ENCODE peak calls at places on chromosomes 4 and X, in ten cellular contexts. G, V, M, O, X, J, P, Q, C and T are unnamed samples.

GRCh38 chr4:86558799-86559198 is 35.3 kb upstream of the PTPN13 start:
- DNase-seq in G (no peak), V (no peak), M (no peak), O (no peak), X (no peak), J (no peak), P (no peak), Q (no peak), C (no peak), T (no peak)

GRCh38 chr4:36254355-36254754 is 10.0 kb upstream of the ARAP2 start:
- DNase-seq in G (no peak), V (no peak), M (no peak), O (no peak), X (no peak), J (no peak), P (no peak), Q (no peak), C (no peak), T (no peak)

GRCh38 chr4:122930877-122931276 is 8.5 kb upstream of the NUDT6 start:
- DNase-seq in G (no peak), V (peak), M (no peak), O (no peak), X (peak), J (no peak), P (no peak), Q (no peak), C (no peak), T (no peak)

GRCh38 chr4:186622788-186623464 is 67.6 kb upstream of the MTNR1A start:
- DNase-seq in G (no peak), V (peak), M (peak), O (no peak), X (peak), J (no peak), P (no peak), Q (no peak), C (peak), T (no peak)

GRCh38 chrX:68721991-68722860 is 74.8 kb downstream of the STARD8 start:
- DNase-seq in G (no peak), V (no peak), M (no peak), O (peak), X (no peak), J (no peak), P (peak), Q (no peak), C (no peak), T (no peak)

GRCh38 chr4:54423066-54423465 is 194.0 kb downstream of the PDGFRA start:
- DNase-seq in G (no peak), V (no peak), M (no peak), O (no peak), X (peak), J (no peak), P (no peak), Q (no peak), C (peak), T (no peak)

GRCh38 chr4:33837043-33837442 is 2407.3 kb downstream of the ARAP2 start:
- DNase-seq in G (no peak), V (peak), M (no peak), O (no peak), X (peak), J (peak), P (no peak), Q (no peak), C (peak), T (no peak)

GRCh38 chrX:100642296-100642695 is 1.7 kb upstream of the SRPX2 start:
- DNase-seq in G (no peak), V (no peak), M (no peak), O (no peak), X (no peak), J (no peak), P (no peak), Q (no peak), C (no peak), T (no peak)

GRCh38 chrX:118698516-118699247 is 28.7 kb upstream of the IL13RA1 start:
- DNase-seq in G (no peak), V (no peak), M (no peak), O (no peak), X (peak), J (no peak), P (no peak), Q (no peak), C (peak), T (no peak)

GRCh38 chrX:148049441-148049840 is 68.3 kb downstream of the FMR1NB start:
- DNase-seq in G (no peak), V (peak), M (no peak), O (no peak), X (peak), J (peak), P (no peak), Q (no peak), C (no peak), T (no peak)

GRCh38 chrX:130799393-130799792 is 103.6 kb downstream of the ENOX2 start:
- DNase-seq in G (no peak), V (peak), M (no peak), O (no peak), X (peak), J (no peak), P (no peak), Q (no peak), C (peak), T (no peak)

GRCh38 chr4:27692098-27692679 is 831.5 kb downstream of the STIM2 start:
- DNase-seq in G (no peak), V (peak), M (no peak), O (no peak), X (peak), J (peak), P (no peak), Q (no peak), C (peak), T (no peak)

GRCh38 chr4:24930136-24930535 is 17.3 kb upstream of the CCDC149 start:
- DNase-seq in G (no peak), V (no peak), M (no peak), O (no peak), X (peak), J (no peak), P (no peak), Q (no peak), C (no peak), T (no peak)

GRCh38 chrX:141989802-141990201 is 86.1 kb downstream of the MAGEC1 start:
- DNase-seq in G (no peak), V (peak), M (no peak), O (no peak), X (no peak), J (no peak), P (no peak), Q (no peak), C (no peak), T (no peak)

GRCh38 chr4:169008478-169008877 is 1.6 kb downstream of the CBR4 start:
- DNase-seq in G (no peak), V (no peak), M (no peak), O (no peak), X (no peak), J (no peak), P (no peak), Q (no peak), C (no peak), T (no peak)

GRCh38 chr4:169009281-169010124 is 552 bp downstream of the CBR4 start:
- DNase-seq in G (peak), V (peak), M (peak), O (peak), X (peak), J (peak), P (peak), Q (peak), C (peak), T (no peak)

GRCh38 chr4:169010125-169011023 is at the start of gene CBR4:
- DNase-seq in G (peak), V (peak), M (peak), O (peak), X (peak), J (peak), P (peak), Q (peak), C (peak), T (peak)

GRCh38 chr4:169000315-169000714 is 9.7 kb downstream of the CBR4 start:
- DNase-seq in G (no peak), V (no peak), M (no peak), O (no peak), X (no peak), J (no peak), P (no peak), Q (no peak), C (no peak), T (no peak)

DNA sequence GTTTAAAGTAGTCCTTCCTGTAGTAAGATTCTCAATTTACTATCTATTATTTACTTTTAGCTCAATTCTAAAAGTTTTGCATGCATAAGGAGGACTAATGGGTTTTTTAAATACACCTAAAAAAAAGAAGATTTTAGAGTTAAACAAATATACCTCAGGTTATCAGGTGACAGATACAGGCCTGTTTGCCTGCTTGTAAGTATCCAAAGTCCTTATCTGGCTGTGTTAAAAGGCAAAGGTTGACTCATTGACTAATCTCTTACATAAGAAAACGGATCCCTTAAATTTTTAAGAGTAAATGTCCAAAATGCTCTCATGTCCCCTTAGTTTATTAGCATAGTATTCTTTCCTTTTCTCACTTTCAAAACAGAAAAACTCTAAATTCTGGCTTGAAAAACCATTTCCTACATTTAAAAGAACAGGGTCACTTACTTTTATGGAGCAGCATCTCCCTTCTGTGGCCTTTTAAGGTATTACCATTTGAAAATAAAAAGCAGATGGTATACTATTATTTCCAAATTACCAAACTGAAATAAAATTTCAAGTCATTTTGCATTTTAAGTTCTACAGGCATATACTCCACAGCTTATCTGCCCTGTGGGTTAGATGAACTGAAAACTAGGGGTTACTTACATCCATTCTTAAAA is 4.5 kb downstream of the CBR4 start:
- DNase-seq in G (no peak), V (peak), M (no peak), O (no peak), X (peak), J (peak), P (no peak), Q (no peak), C (no peak), T (no peak)
- TF ChIP-seq CTCF in G (peak), V (peak), M (peak), O (no peak), X (peak), J (peak), P (no peak), Q (no peak), C (peak), T (peak)

GRCh38 chr4:117968606-117969005 is 65.7 kb upstream of the NDST3 start:
- DNase-seq in G (no peak), V (no peak), M (no peak), O (no peak), X (no peak), J (no peak), P (no peak), Q (no peak), C (no peak), T (no peak)
- TF ChIP-seq CTCF in G (no peak), V (no peak), M (no peak), O (no peak), X (no peak), J (no peak), P (no peak), Q (no peak), C (no peak), T (peak)

DNA sequence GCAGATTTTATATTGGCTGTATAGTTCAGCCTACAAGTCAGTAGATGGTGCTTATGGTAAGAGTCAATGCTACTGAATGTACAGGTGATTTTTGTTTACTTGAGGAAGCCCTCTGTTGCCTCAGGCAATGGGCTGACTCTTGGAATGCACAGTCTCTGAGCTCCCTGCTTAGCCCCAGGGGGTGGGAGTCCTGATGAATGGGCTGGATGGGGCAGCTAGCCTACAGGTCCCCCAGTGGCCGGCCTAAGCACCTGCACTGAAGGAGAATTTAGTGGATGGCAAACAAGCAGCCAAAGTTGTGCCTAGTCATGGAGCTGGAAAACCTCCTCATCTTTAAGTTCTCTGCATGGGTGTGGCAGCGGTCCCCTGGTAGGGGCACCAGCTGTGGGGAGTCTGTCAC is 101.8 kb upstream of the CXorf51B start:
- DNase-seq in G (no peak), V (no peak), M (no peak), O (no peak), X (no peak), J (no peak), P (no peak), Q (no peak), C (no peak), T (no peak)
- TF ChIP-seq CTCF in G (no peak), V (no peak), M (no peak), O (no peak), X (no peak), J (no peak), P (no peak), Q (no peak), C (peak), T (no peak)

GRCh38 chr4:26178874-26179273 is 141.9 kb upstream of the RBPJ start:
- DNase-seq in G (no peak), V (peak), M (no peak), O (no peak), X (peak), J (no peak), P (peak), Q (peak), C (peak), T (no peak)

GRCh38 chr4:26181616-26182015 is 139.2 kb upstream of the RBPJ start:
- DNase-seq in G (no peak), V (no peak), M (no peak), O (no peak), X (no peak), J (no peak), P (no peak), Q (no peak), C (peak), T (no peak)

GRCh38 chr4:26175905-26176304 is 144.9 kb upstream of the RBPJ start:
- DNase-seq in G (no peak), V (no peak), M (no peak), O (no peak), X (no peak), J (no peak), P (no peak), Q (no peak), C (no peak), T (no peak)

GRCh38 chr4:26176621-26177121 is 144.1 kb upstream of the RBPJ start:
- DNase-seq in G (no peak), V (peak), M (no peak), O (no peak), X (peak), J (no peak), P (no peak), Q (no peak), C (peak), T (no peak)

GRCh38 chr4:26179316-26179760 is 141.5 kb upstream of the RBPJ start:
- DNase-seq in G (no peak), V (no peak), M (no peak), O (no peak), X (no peak), J (no peak), P (no peak), Q (no peak), C (no peak), T (no peak)
- TF ChIP-seq CTCF in G (no peak), V (no peak), M (no peak), O (no peak), X (no peak), J (no peak), P (no peak), Q (no peak), C (no peak), T (no peak)

DNA sequence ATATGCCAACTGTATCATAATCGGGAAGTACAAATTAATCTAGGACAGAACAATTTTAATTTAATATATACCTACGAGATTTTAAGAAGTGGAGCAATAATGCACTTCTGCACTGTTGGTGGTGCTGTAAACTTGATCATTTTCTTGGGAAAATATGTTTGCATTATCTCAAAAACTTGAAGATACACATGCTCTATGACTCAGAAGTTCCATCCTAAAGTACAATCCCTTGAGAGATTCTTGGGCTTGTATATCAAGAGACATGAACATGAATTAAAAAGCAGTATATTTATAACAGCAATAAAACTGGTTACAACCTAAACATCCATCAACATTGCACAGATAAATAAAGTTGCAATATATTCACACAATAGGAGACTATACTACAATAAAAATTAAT is 168.8 kb downstream of the CLCN4 start:
- DNase-seq in G (no peak), V (peak), M (no peak), O (no peak), X (peak), J (peak), P (no peak), Q (no peak), C (peak), T (no peak)
- TF ChIP-seq CTCF in G (no peak), V (no peak), M (no peak), O (no peak), X (no peak), J (no peak), P (no peak), Q (no peak), C (no peak), T (peak)